ENCODE peak calls at places on chromosomes 12 and 14, in seven cellular contexts. P is A549, E is prostate gland, N is Peyer's patch, Y is endothelial cell of umbilical vein, I is uterus, Q is IMR-90. F is an unnamed sample.

GRCh38 chr14:30234966-30235365 is 307.3 kb upstream of the PRKD1 start:
- DNase-seq in P (no peak), E (no peak), N (no peak), Y (no peak), I (no peak), Q (no peak), F (peak; percentile 54)

GRCh38 chr12:75660107-75660530 is 148.7 kb upstream of the KRR1 start:
- DNase-seq in P (no peak), E (no peak), N (no peak), Y (peak; percentile 15), I (no peak), Q (peak; percentile 90), F (peak; percentile 93)

GRCh38 chr12:103840399-103840880 is 594 bp downstream of the NT5DC3 start:
- DNase-seq in P (peak; percentile 32), E (no peak), N (peak; percentile 55), Y (peak; percentile 14), I (peak; percentile 50), Q (peak; percentile 25), F (peak; percentile 45)

GRCh38 chr12:12794686-12795085 is 9.2 kb downstream of the APOLD1 start:
- DNase-seq in P (no peak), E (no peak), N (no peak), Y (no peak), I (no peak), Q (no peak), F (no peak)

GRCh38 chr14:88841741-88842140 is 17.3 kb downstream of the TTC8 start:
- DNase-seq in P (no peak), E (no peak), N (no peak), Y (no peak), I (no peak), Q (peak; percentile 48), F (peak; percentile 65)

GRCh38 chr14:38138581-38139138 is 69.0 kb upstream of the SSTR1 start:
- DNase-seq in P (no peak), E (no peak), N (no peak), Y (no peak), I (no peak), Q (peak; percentile 68), F (peak; percentile 6)

GRCh38 chr12:120181991-120182631 is 12.4 kb downstream of the GCN1 start:
- DNase-seq in P (no peak), E (no peak), N (no peak), Y (no peak), I (no peak), Q (peak; percentile 74), F (peak; percentile 78)

GRCh38 chr14:81331229-81332026 is 68.7 kb downstream of the STON2 start:
- DNase-seq in P (no peak), E (no peak), N (no peak), Y (no peak), I (no peak), Q (no peak), F (no peak)

GRCh38 chr14:105830171-105830570 is 303.8 kb downstream of the TMEM121 start:
- DNase-seq in P (no peak), E (no peak), N (no peak), Y (no peak), I (no peak), Q (no peak), F (no peak)
- H3K9me3 ChIP-seq in P (peaks cover 3% of the 10 kb centered on the region), E (no peaks in the 10 kb centered on the region), N (no peaks in the 10 kb centered on the region), Y (peaks cover 2% of the 10 kb centered on the region), I (no peaks in the 10 kb centered on the region), Q (peaks cover 8% of the 10 kb centered on the region), F (no peaks in the 10 kb centered on the region)

GRCh38 chr12:34602213-34602940 is 580.1 kb downstream of the ALG10 start:
- DNase-seq in P (no peak), E (no peak), N (no peak), Y (no peak), I (no peak), Q (no peak), F (no peak)

GRCh38 chr12:34601689-34602088 is 579.4 kb downstream of the ALG10 start:
- DNase-seq in P (no peak), E (no peak), N (no peak), Y (no peak), I (no peak), Q (no peak), F (no peak)

GRCh38 chr12:34604631-34605509 is 582.6 kb downstream of the ALG10 start:
- DNase-seq in P (no peak), E (no peak), N (no peak), Y (no peak), I (no peak), Q (no peak), F (no peak)

GRCh38 chr12:34604227-34604626 is 581.9 kb downstream of the ALG10 start:
- DNase-seq in P (no peak), E (no peak), N (no peak), Y (no peak), I (no peak), Q (no peak), F (no peak)

GRCh38 chr12:34603382-34604035 is 581.2 kb downstream of the ALG10 start:
- DNase-seq in P (no peak), E (no peak), N (no peak), Y (no peak), I (no peak), Q (no peak), F (no peak)
- H3K9me3 ChIP-seq in P (no peaks in the 10 kb centered on the region), E (no peaks in the 10 kb centered on the region), N (no peaks in the 10 kb centered on the region), Y (peaks cover 7% of the 10 kb centered on the region), I (no peaks in the 10 kb centered on the region), Q (peaks cover 65% of the 10 kb centered on the region), F (no peaks in the 10 kb centered on the region)

DNA sequence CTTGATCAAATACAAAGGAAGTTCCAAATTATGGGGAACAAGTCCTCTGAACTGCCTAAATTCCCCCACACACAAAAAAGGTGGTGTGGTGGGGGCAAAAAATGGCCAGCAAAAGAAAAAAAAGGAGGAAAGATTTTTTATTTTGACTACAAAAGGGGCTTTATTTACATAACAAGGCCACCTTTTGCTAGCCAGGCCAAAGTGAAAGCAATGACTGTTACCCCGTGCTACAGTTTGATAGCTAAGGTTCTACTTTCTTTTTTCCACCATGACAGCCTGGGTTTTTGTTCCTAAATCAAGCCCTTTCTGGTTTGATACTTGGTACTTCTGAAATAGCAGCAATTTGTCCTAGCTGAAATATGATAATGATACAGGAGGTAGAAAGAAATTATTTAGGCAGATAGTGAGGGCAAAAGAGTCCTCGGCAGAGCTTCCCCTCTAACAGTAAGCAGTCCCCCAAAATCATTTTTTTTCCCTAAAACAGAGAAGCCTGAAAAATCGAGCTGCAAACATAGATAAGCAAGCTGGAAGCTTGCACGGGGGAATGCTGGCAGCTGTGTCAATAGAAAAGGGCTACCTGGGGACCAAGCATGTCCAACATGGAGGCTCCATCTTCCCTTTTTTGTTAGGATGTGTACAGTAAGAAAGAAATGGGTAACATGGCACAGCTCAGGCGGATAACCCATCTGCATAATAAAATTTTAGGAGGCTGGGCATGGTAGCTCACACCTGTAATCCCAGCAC is 8.9 kb upstream of the B4GALNT1 start:
- DNase-seq in P (no peak), E (no peak), N (no peak), Y (no peak), I (no peak), Q (no peak), F (no peak)
- H3K9me3 ChIP-seq in P (peaks cover 26% of the 10 kb centered on the region), E (no peaks in the 10 kb centered on the region), N (no peaks in the 10 kb centered on the region), Y (no peaks in the 10 kb centered on the region), I (no peaks in the 10 kb centered on the region), Q (peaks cover 4% of the 10 kb centered on the region), F (no peaks in the 10 kb centered on the region)

DNA sequence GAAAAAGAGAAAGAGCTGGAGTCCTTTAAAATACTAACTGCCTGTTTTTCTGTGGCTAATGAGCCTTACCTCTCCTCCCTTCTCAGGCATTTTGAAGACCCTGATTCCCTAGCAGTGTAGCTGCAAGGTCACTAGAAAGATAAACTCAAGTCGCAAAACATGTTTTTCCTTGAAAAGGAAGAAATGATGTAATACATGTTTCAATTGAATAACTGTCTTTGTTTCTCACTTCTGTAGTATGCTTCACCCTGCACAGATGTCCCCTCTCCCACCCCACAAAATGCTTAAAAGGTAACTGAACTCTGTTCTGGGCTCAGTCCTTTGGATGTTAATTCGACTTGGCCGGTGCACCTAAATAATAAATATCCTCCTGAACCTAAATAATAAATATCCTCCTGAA is 1350.3 kb downstream of the TMEM121 start:
- DNase-seq in P (no peak), E (no peak), N (no peak), Y (no peak), I (no peak), Q (no peak), F (no peak)
- H3K9me3 ChIP-seq in P (no peaks in the 10 kb centered on the region), E (no peaks in the 10 kb centered on the region), N (no peaks in the 10 kb centered on the region), Y (no peaks in the 10 kb centered on the region), I (no peaks in the 10 kb centered on the region), Q (peaks cover 5% of the 10 kb centered on the region), F (no peaks in the 10 kb centered on the region)

DNA sequence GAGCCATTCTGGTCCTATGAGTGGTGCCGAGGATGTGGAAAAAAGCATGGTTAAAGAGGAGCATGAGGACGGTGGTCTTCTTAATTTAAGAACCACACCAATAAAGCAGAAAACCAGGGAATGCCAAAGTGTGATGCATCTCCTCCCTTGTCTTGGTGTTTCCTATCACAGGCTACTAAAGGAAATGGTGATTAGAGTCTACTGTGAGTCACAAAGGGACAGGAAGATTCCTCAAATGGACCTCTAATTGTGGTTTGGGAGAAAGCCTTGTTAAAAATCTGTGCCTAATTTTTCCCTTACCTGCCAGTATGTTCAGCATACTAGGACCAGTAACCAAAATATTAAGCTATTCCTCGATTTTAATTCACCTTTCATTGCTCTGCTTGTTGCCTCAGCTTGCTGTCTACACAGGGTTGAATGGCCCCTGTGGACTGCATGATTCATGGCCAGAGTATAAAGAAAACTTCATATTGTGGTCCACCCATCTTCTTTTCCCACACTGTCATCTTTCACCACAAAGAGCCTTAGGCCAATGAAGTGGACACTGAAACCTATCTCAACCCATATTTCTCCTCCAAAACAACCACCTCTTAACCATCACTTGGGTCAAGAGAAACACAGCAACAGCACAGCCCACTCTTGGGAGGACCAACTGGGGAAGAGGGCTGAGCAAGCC is 38.8 kb downstream of the DIO2 start:
- DNase-seq in P (no peak), E (no peak), N (no peak), Y (no peak), I (no peak), Q (peak; percentile 22), F (no peak)
- H3K9me3 ChIP-seq in P (no peaks in the 10 kb centered on the region), E (no peaks in the 10 kb centered on the region), N (no peaks in the 10 kb centered on the region), Y (peaks cover 2% of the 10 kb centered on the region), I (no peaks in the 10 kb centered on the region), Q (no peaks in the 10 kb centered on the region), F (no peaks in the 10 kb centered on the region)

DNA sequence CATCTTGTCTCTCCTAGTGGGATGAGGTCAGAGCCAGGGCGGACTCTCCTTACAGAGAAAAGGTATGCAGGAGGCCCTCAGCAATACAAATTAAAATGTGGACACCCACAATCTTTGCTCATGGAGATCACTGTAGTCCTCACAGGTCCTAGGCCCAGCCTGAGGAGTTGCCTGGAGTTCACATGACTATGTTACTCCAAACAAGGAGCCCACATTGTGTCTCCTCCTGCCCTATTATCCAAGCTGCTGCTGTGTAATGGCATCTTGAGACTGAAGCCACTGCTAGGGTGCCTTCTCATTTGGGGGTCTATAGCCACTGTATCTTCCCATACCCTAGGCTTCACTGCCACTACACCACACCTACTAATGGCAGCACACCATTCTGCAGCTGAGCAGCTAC is 11.0 kb downstream of the OR4K1 start:
- DNase-seq in P (no peak), E (no peak), N (no peak), Y (no peak), I (no peak), Q (no peak), F (no peak)
- H3K9me3 ChIP-seq in P (no peaks in the 10 kb centered on the region), E (no peaks in the 10 kb centered on the region), N (no peaks in the 10 kb centered on the region), Y (peaks cover 3% of the 10 kb centered on the region), I (no peaks in the 10 kb centered on the region), Q (peaks cover 15% of the 10 kb centered on the region), F (no peaks in the 10 kb centered on the region)

DNA sequence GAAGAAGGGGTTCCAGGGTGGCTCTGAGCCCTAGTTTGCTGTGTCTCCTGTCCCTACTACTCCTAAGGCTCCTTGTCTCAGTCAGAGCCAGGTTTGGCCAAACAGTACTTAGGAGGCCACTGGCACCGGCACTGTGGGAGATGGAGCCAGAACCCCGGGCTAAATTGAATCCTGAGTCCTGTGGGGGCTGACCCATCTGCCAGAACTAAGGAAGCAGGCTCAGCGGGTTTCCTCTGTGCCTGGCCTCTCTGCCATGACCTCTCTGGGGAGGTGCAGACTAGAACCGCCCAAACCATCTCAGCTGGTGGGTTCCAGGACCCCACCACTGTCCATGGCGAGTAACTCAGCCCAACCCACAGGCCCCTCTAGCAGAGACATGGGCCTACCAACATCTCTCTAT is 5.5 kb downstream of the ACTN1 start:
- DNase-seq in P (no peak), E (no peak), N (no peak), Y (no peak), I (no peak), Q (no peak), F (no peak)
- H3K9me3 ChIP-seq in P (no peaks in the 10 kb centered on the region), E (no peaks in the 10 kb centered on the region), N (no peaks in the 10 kb centered on the region), Y (no peaks in the 10 kb centered on the region), I (no peaks in the 10 kb centered on the region), Q (no peaks in the 10 kb centered on the region), F (no peaks in the 10 kb centered on the region)

F was measured in fibroblast of lung.